ENCODE peak calls at places on chromosomes 6 and 20, in four cellular contexts. K is HepG2, H is K562, J is WTC11. P is an unnamed sample.

GRCh38 chr20:50376179-50376887 is 133.8 kb upstream of the PTPN1 start:
- DNase-seq in K (no peak), H (no peak), J (no peak), P (no peak)

GRCh38 chr6:3282461-3283236 is 23.9 kb downstream of the PSMG4 start:
- DNase-seq in K (no peak), H (no peak), J (peak), P (no peak)

GRCh38 chr20:33033381-33033780 is 1.9 kb downstream of the BPIFB6 start:
- DNase-seq in K (no peak), H (no peak), J (no peak), P (no peak)

GRCh38 chr6:160267102-160267501 is 8.5 kb upstream of the SLC22A2 start:
- DNase-seq in K (no peak), H (no peak), J (no peak), P (no peak)

GRCh38 chr20:43895235-43895634 is 19.4 kb upstream of the TOX2 start:
- DNase-seq in K (no peak), H (no peak), J (no peak), P (no peak)

GRCh38 chr20:56957737-56958553 is 308.5 kb downstream of the BMP7 start:
- DNase-seq in K (no peak), H (no peak), J (peak), P (peak)

GRCh38 chr20:16444056-16444777 is 129.0 kb downstream of the KIF16B start:
- DNase-seq in K (no peak), H (no peak), J (no peak), P (no peak)

GRCh38 chr20:60632420-60633262 is 619.4 kb upstream of the CDH4 start:
- DNase-seq in K (no peak), H (no peak), J (no peak), P (no peak)

GRCh38 chr20:20782221-20782620 is 69.8 kb upstream of the RALGAPA2 start:
- DNase-seq in K (no peak), H (no peak), J (no peak), P (no peak)

GRCh38 chr6:13480631-13481501 is 6.5 kb downstream of the GFOD1 start:
- DNase-seq in K (no peak), H (peak), J (no peak), P (no peak)

GRCh38 chr20:49318430-49319203 is 40.8 kb upstream of the ZNFX1 start:
- DNase-seq in K (no peak), H (no peak), J (peak), P (no peak)

GRCh38 chr20:35839891-35840290 is 68.1 kb downstream of the PHF20 start:
- DNase-seq in K (no peak), H (no peak), J (no peak), P (no peak)

GRCh38 chr20:50659975-50660670 is 31.2 kb downstream of the RIPOR3 start:
- DNase-seq in K (no peak), H (no peak), J (no peak), P (no peak)

GRCh38 chr6:130834482-130835251 is 7.5 kb downstream of the SMLR1 start:
- DNase-seq in K (peak), H (no peak), J (no peak), P (no peak)

GRCh38 chr6:75116946-75117345 is 88.9 kb downstream of the COL12A1 start:
- DNase-seq in K (no peak), H (no peak), J (no peak), P (no peak)

GRCh38 chr6:29651413-29652197 is 5.3 kb upstream of the MOG start:
- DNase-seq in K (peak), H (peak), J (no peak), P (peak)
- TF ChIP-seq ELF4 in K (no peak), H (no peak), J (no peak), P (no peak)

GRCh38 chr6:22821664-22822320 is 252.4 kb downstream of the HDGFL1 start:
- DNase-seq in K (no peak), H (no peak), J (no peak), P (no peak)
- TF ChIP-seq ELF4 in K (no peak), H (no peak), J (no peak), P (no peak)

GRCh38 chr6:105080279-105080678 is 99.5 kb downstream of the POPDC3 start:
- DNase-seq in K (no peak), H (no peak), J (no peak), P (no peak)
- TF ChIP-seq ELF4 in K (no peak), H (no peak), J (no peak), P (no peak)

DNA sequence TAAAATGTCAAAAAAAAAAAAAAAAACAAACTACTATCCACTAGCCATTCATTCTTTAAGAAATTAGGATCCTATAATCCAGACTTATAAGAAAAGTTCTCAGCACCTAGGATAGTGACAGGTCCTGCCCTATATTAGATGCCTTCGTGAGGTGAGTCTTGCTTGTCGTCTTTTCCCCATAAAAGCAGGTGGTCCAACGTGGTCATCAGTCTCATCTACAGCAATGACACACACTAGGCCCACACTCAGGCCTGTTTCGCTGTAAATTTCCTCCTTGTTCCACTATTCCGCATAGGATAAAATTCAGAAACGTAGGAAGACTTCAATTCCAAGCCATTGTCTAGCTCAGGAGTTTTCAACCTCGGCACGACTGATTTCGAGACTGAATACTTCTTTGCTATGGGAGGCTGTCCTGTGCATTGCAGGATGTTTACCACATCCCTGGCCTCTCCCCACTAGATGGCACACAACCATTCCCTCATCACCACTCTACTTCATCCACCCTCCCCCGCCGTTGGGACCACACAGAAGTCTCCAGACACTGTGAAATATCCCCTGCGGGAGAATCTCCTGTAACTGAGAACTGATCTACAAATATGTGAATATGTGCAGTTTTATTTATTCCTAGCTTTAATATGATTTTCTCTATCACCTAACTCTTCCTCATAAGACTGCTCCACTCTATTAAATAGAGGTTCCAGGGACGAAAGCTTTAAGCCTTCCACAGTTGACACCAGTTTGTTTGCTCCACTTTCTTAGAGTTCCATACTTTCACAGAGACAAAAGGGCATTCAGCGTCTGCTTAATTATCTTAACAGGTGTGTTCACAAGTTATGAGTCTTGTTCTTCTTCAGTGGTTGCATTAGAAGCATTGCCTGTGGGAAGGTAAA is 346.3 kb downstream of the BMP2 start:
- DNase-seq in K (peak), H (no peak), J (peak), P (peak)
- TF ChIP-seq ELF4 in K (no peak), H (no peak), J (no peak), P (no peak)

GRCh38 chr6:37006793-37007339 is 1.4 kb downstream of the FGD2 start:
- DNase-seq in K (no peak), H (no peak), J (no peak), P (no peak)
- TF ChIP-seq ELF4 in K (no peak), H (no peak), J (no peak), P (no peak)

DNA sequence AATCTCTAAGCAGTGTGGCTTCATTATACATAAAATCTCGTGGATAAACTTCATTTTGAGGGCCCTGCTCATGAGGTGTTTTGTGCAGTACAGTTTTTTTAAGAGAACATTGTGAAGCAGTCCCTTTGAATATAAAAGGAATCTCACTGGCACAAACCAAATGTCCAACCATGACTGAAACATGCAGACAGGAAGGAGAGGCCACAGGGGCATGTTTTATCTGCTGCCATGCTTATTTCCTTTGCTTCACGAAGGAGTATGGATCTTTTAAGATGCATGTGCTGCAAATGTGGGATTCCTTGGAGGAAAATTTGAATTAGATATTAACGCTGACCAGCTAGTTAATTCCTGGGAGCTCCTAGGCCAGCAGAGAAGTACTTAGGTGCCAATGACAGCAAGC is 192.3 kb downstream of the DST start:
- DNase-seq in K (no peak), H (no peak), J (no peak), P (no peak)
- TF ChIP-seq ELF4 in K (no peak), H (no peak), J (no peak), P (no peak)

GRCh38 chr6:22827760-22828159 is 258.4 kb downstream of the HDGFL1 start:
- DNase-seq in K (no peak), H (no peak), J (no peak), P (no peak)

GRCh38 chr6:22830463-22830862 is 261.1 kb downstream of the HDGFL1 start:
- DNase-seq in K (no peak), H (no peak), J (no peak), P (no peak)

GRCh38 chr6:22829070-22829469 is 259.7 kb downstream of the HDGFL1 start:
- DNase-seq in K (no peak), H (no peak), J (no peak), P (no peak)

GRCh38 chr6:22826961-22827360 is 257.6 kb downstream of the HDGFL1 start:
- DNase-seq in K (no peak), H (no peak), J (no peak), P (no peak)

DNA sequence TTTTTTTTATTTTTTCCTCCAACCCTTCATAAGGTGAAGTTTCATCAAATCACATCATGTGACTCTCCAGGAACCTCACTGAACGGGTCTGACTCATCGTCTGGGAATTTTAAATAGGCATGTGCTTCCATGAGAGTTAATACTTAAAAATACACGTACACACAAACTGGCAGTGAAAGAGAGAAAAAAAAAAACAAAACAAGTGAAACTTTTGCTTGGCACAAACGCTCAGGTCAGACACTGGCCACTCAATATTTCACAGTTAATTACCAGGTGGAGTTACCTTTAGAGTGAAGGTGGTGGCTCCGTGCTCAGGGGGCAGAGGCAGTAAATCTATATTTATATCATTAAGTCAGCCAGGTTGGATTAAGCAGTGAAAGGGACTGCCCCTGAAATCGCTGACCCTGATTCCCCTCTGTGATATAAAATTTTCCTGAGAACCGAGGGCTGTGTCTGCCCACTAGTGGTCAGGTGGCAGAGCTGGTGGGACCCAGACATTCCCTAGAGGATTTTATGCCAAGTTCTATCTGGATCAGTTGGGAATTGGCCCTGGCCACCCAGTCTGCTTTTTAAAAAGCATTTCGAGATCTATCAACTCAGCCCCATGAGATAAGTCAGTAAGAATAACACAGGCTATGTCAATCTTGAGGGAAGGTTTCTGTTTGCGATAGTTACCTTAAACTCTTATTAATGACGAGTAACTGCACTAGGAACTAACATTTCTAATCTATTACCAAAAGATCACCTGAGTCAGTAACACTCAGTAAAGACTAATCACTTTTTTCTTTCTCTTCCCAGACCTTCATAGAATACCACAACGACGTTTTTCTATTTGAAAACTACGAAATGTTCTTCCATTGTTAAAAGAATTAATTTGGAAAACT is 259.1 kb downstream of the HDGFL1 start:
- DNase-seq in K (peak), H (no peak), J (peak), P (peak)
- TF ChIP-seq ELF4 in K (no peak), H (no peak), J (no peak), P (no peak)

GRCh38 chr6:16436550-16436949 is 198.2 kb downstream of the GMPR start:
- DNase-seq in K (no peak), H (no peak), J (no peak), P (no peak)
- TF ChIP-seq ELF4 in K (no peak), H (no peak), J (no peak), P (no peak)

GRCh38 chr6:29563435-29563834 is 3.9 kb upstream of the UBD start:
- DNase-seq in K (no peak), H (no peak), J (no peak), P (no peak)
- TF ChIP-seq ELF4 in K (no peak), H (no peak), J (no peak), P (no peak)

GRCh38 chr6:43001843-43002242 is 11.9 kb downstream of the MEA1 start:
- DNase-seq in K (no peak), H (no peak), J (no peak), P (no peak)

GRCh38 chr6:42993445-42993844 is 9.1 kb downstream of the PPP2R5D start:
- DNase-seq in K (no peak), H (no peak), J (no peak), P (no peak)

DNA sequence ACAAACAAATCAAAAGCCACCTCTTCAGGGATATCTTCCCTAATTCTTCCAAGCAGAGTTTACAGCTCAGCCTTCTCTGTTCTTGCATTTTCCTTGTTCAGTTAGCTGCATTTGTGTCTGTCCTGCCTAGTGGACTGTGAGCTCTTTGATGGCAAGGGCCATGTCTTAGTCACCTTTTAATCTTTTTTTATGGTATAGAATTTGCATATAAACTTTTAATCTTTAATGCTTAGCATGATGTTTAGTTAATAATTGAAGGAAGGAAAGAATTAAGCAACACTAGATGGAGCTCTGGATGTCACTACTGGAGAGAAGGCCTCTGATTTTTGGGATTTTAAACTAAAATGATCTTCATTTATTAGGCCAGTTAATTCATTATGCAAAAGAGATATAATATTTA is 12.1 kb downstream of the PPP2R5D start:
- DNase-seq in K (no peak), H (no peak), J (no peak), P (no peak)
- TF ChIP-seq ELF4 in K (no peak), H (no peak), J (no peak), P (no peak)

P was measured in HEK293T.